ENCODE peak calls at places on chromosomes 6 and 20, in seven cellular contexts. U, S, R, E, P, O and B are unnamed samples.

GRCh38 chr20:64203037-64203777 is 39.0 kb downstream of the MYT1 start:
- DNase-seq in U (no peak), S (no peak), R (no peak), E (no peak), P (no peak), O (no peak), B (no peak)

GRCh38 chr20:53881362-53881761 is 189.0 kb downstream of the BCAS1 start:
- DNase-seq in U (no peak), S (no peak), R (no peak), E (no peak), P (no peak), O (no peak), B (no peak)

GRCh38 chr20:17610566-17611289 is 40.9 kb downstream of the DSTN start:
- DNase-seq in U (no peak), S (no peak), R (no peak), E (peak; percentile 84), P (no peak), O (peak; percentile 15), B (peak; percentile 68)

GRCh38 chr6:1619666-1620503 is 10.2 kb downstream of the FOXC1 start:
- DNase-seq in U (no peak), S (no peak), R (no peak), E (peak; percentile 82), P (peak; percentile 56), O (no peak), B (no peak)

GRCh38 chr20:31485450-31486339 is 10.6 kb downstream of the REM1 start:
- DNase-seq in U (no peak), S (no peak), R (no peak), E (no peak), P (peak; percentile 90), O (peak; percentile 61), B (no peak)

GRCh38 chr6:2960935-2961334 is 10.4 kb downstream of the SERPINB6 start:
- DNase-seq in U (no peak), S (no peak), R (no peak), E (no peak), P (no peak), O (no peak), B (no peak)

GRCh38 chr6:87391334-87391733 is 16.4 kb upstream of the CFAP206 start:
- DNase-seq in U (peak; percentile 38), S (peak; percentile 19), R (no peak), E (no peak), P (no peak), O (peak; percentile 56), B (no peak)

GRCh38 chr6:84788689-84789088 is 24.3 kb upstream of the TBX18 start:
- DNase-seq in U (no peak), S (no peak), R (no peak), E (no peak), P (no peak), O (no peak), B (no peak)

GRCh38 chr20:37734228-37734980 is 40.6 kb downstream of the CTNNBL1 start:
- DNase-seq in U (no peak), S (no peak), R (no peak), E (no peak), P (no peak), O (peak; percentile 53), B (no peak)

GRCh38 chr6:97669191-97669651 is 386.2 kb upstream of the MMS22L start:
- DNase-seq in U (no peak), S (no peak), R (peak; percentile 13), E (peak; percentile 78), P (no peak), O (peak; percentile 15), B (no peak)

GRCh38 chr6:84681693-84682326 is 82.6 kb downstream of the TBX18 start:
- DNase-seq in U (no peak), S (no peak), R (no peak), E (no peak), P (no peak), O (no peak), B (no peak)

GRCh38 chr20:6053776-6054688 is at the start of gene LRRN4:
- DNase-seq in U (no peak), S (peak; percentile 19), R (no peak), E (no peak), P (no peak), O (no peak), B (no peak)

GRCh38 chr20:2101057-2101934 is at the start of gene STK35:
- DNase-seq in U (no peak), S (peak; percentile 37), R (peak; percentile 72), E (no peak), P (peak; percentile 92), O (peak; percentile 87), B (peak; percentile 81)

GRCh38 chr6:134911532-134911931 is 38.4 kb downstream of the ALDH8A1 start:
- DNase-seq in U (no peak), S (no peak), R (no peak), E (no peak), P (no peak), O (no peak), B (no peak)

GRCh38 chr6:136426627-136427377 is 123.4 kb downstream of the MAP7 start:
- DNase-seq in U (no peak), S (no peak), R (no peak), E (no peak), P (no peak), O (no peak), B (no peak)

GRCh38 chr20:35257175-35257909 is 20.6 kb downstream of the MMP24OS start:
- DNase-seq in U (no peak), S (no peak), R (no peak), E (no peak), P (no peak), O (no peak), B (no peak)

GRCh38 chr6:140744648-140745320 is 1370.3 kb upstream of the CITED2 start:
- DNase-seq in U (no peak), S (no peak), R (peak; percentile 0), E (no peak), P (no peak), O (no peak), B (no peak)

GRCh38 chr20:17568972-17569471 is 853 bp upstream of the DSTN start:
- DNase-seq in U (peak; percentile 41), S (peak; percentile 91), R (no peak), E (peak; percentile 83), P (peak; percentile 98), O (peak; percentile 81), B (peak; percentile 92)

GRCh38 chr6:83464741-83465140 is 33.9 kb upstream of the ME1 start:
- DNase-seq in U (no peak), S (no peak), R (no peak), E (no peak), P (no peak), O (no peak), B (no peak)

GRCh38 chr6:126773122-126773805 is 345.2 kb upstream of the RSPO3 start:
- DNase-seq in U (no peak), S (no peak), R (no peak), E (no peak), P (no peak), O (no peak), B (no peak)

GRCh38 chr20:40314278-40314677 is 374.8 kb downstream of the MAFB start:
- DNase-seq in U (no peak), S (no peak), R (no peak), E (no peak), P (no peak), O (no peak), B (no peak)

GRCh38 chr6:139990865-139991264 is 616.4 kb upstream of the CITED2 start:
- DNase-seq in U (no peak), S (no peak), R (no peak), E (no peak), P (no peak), O (no peak), B (no peak)

GRCh38 chr6:131400054-131400781 is 172.8 kb upstream of the ARG1 start:
- DNase-seq in U (no peak), S (peak; percentile 18), R (no peak), E (no peak), P (no peak), O (no peak), B (no peak)

GRCh38 chr6:111601875-111602274 is 3.8 kb downstream of the TRAF3IP2 start:
- DNase-seq in U (no peak), S (no peak), R (no peak), E (no peak), P (peak; percentile 89), O (no peak), B (no peak)
- TF ChIP-seq POLR2AphosphoS5 in U (no peak), S (no peak), R (no peak), E (peak; percentile 20), P (peak; percentile 85), O (no peak), B (peak; percentile 50)

DNA sequence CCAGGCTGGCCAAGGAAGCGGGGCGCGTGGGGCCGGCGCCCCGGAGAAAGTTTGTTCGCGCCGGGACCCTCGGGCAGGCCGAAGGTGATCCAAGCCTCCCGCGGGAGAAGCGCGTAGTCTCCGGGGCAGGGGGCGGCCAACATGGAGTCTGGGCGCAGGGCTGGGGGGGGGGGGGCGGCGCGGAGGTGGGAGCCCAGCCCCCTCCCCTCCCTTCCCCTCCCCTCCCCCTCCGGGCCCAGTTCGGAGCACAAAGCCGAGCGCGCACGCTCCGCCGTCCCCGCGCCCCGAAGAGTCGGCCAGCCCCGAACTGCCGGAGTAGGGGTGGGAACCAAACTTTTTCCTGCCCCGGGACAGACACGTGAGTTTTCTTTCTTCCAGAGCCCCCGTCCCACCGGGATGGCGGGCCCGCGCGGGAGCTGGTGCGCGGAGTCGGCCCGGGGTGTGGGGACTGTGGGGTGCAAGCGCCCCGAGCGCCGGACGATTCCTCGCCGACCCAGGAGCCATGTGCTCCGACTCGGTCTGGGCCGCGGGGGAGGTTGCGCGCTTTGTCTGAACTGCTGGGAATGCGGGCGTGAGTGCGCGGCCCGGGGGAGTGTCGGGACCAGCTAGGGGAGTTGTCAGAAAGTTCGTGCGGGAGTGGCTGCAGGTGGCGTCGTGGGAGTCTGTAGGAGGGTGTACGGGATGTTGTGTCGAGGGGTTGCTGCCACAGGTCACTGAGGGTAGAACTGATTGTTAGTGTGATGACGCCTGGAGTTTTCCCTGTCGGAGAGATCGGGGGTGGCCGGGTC is 1.1 kb downstream of the TGIF2 start:
- DNase-seq in U (no peak), S (no peak), R (peak; percentile 48), E (peak; percentile 89), P (peak; percentile 80), O (peak; percentile 84), B (peak; percentile 45)
- TF ChIP-seq POLR2AphosphoS5 in U (no peak), S (no peak), R (peak; percentile 10), E (peak; percentile 54), P (peak; percentile 51), O (no peak), B (peak; percentile 17)

DNA sequence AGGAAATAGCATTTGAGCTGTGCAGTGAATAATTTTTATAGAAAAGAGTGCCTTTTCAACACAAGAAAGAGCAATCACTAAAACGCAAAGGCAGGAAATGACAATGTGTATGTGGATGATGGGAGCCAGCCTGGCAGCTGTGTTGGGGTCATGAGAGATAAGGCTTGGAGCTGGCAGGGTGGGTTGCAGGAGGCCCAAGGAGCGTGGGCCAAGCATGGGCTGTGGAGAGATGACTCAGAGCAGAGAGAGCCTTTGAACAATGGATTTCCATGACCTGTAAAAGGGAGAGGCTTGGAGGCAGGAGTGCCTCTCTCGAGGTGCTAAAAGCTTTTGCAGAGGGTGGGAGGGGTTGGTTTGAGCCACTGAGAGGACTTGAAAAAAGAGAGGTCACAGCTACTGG is 6.6 kb upstream of the TBC1D7 start:
- DNase-seq in U (no peak), S (no peak), R (no peak), E (no peak), P (no peak), O (no peak), B (no peak)
- TF ChIP-seq POLR2AphosphoS5 in U (no peak), S (no peak), R (no peak), E (no peak), P (no peak), O (no peak), B (no peak)

DNA sequence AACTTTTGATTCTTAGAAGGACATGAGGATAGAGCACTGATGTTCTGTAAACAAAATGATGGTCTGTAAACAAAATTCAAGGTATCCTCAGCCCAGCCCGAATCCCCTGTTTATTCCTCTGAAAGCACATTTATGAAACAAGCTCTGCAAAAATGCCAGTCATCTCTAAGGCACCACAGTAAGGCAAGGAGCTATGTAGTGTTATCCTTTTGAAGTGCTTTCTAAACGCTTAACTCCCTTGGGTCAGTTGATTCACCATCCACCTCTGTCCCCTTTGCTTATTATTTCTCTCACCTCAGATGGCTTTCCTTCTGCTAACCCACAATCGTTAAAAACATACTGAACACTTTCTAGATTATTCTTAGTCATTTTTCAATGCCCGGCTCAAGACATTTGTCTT is 93.8 kb downstream of the ATXN1 start:
- DNase-seq in U (no peak), S (no peak), R (no peak), E (no peak), P (no peak), O (no peak), B (no peak)
- TF ChIP-seq POLR2AphosphoS5 in U (no peak), S (no peak), R (no peak), E (no peak), P (no peak), O (no peak), B (no peak)